ENCODE peak calls at places on chromosomes 1 and 21, in four cellular contexts. One of them, this sample, is unnamed.

GRCh38 chr1:25661043-25661807 is 44.6 kb downstream of the MAN1C1 start:
- DNase-seq in H54: no peak
- DNase-seq in GM12878: no peak
- DNase-seq in body of pancreas: no peak
- DNase-seq in this sample: no peak

GRCh38 chr1:74512516-74512915 is at the start of gene LRRC53:
- DNase-seq in H54: no peak
- DNase-seq in GM12878: no peak
- DNase-seq in body of pancreas: no peak
- DNase-seq in this sample: no peak

GRCh38 chr1:102615896-102616295 is 492.4 kb downstream of the COL11A1 start:
- DNase-seq in H54: no peak
- DNase-seq in GM12878: no peak
- DNase-seq in body of pancreas: no peak
- DNase-seq in this sample: no peak

GRCh38 chr1:215636258-215636965 is 69.3 kb downstream of the KCTD3 start:
- DNase-seq in H54: no peak
- DNase-seq in GM12878: no peak
- DNase-seq in body of pancreas: no peak
- DNase-seq in this sample: no peak

GRCh38 chr1:207861442-207862177 is 49.3 kb downstream of the CD34 start:
- DNase-seq in H54: no peak
- DNase-seq in GM12878: peak
- DNase-seq in body of pancreas: peak
- DNase-seq in this sample: no peak

GRCh38 chr1:150970818-150971582 is 3.6 kb downstream of the CERS2 start:
- DNase-seq in H54: no peak
- DNase-seq in GM12878: no peak
- DNase-seq in body of pancreas: peak
- DNase-seq in this sample: peak

GRCh38 chr1:154955039-154955717 is 721 bp downstream of the PBXIP1 start:
- DNase-seq in H54: no peak
- DNase-seq in GM12878: no peak
- DNase-seq in body of pancreas: peak
- DNase-seq in this sample: peak

GRCh38 chr21:43290529-43291346 is 121.9 kb downstream of the CRYAA start:
- DNase-seq in H54: no peak
- DNase-seq in GM12878: no peak
- DNase-seq in body of pancreas: no peak
- DNase-seq in this sample: no peak

GRCh38 chr1:173451981-173452380 is 25.2 kb upstream of the PRDX6 start:
- DNase-seq in H54: no peak
- DNase-seq in GM12878: no peak
- DNase-seq in body of pancreas: peak
- DNase-seq in this sample: no peak

GRCh38 chr1:204473415-204473965 is 21.1 kb downstream of the PIK3C2B start:
- DNase-seq in H54: no peak
- DNase-seq in GM12878: no peak
- DNase-seq in body of pancreas: no peak
- DNase-seq in this sample: no peak

GRCh38 chr21:34881421-34881820 is 167.7 kb downstream of the RUNX1 start:
- DNase-seq in H54: no peak
- DNase-seq in GM12878: no peak
- DNase-seq in body of pancreas: no peak
- DNase-seq in this sample: no peak

GRCh38 chr21:25564349-25564948 is 42.8 kb downstream of the MRPL39 start:
- DNase-seq in H54: no peak
- DNase-seq in GM12878: no peak
- DNase-seq in body of pancreas: no peak
- DNase-seq in this sample: no peak
- TF ChIP-seq POLR2A in H54: no peak
- TF ChIP-seq POLR2A in GM12878: peak
- TF ChIP-seq POLR2A in body of pancreas: no peak
- TF ChIP-seq POLR2A in this sample: no peak

DNA sequence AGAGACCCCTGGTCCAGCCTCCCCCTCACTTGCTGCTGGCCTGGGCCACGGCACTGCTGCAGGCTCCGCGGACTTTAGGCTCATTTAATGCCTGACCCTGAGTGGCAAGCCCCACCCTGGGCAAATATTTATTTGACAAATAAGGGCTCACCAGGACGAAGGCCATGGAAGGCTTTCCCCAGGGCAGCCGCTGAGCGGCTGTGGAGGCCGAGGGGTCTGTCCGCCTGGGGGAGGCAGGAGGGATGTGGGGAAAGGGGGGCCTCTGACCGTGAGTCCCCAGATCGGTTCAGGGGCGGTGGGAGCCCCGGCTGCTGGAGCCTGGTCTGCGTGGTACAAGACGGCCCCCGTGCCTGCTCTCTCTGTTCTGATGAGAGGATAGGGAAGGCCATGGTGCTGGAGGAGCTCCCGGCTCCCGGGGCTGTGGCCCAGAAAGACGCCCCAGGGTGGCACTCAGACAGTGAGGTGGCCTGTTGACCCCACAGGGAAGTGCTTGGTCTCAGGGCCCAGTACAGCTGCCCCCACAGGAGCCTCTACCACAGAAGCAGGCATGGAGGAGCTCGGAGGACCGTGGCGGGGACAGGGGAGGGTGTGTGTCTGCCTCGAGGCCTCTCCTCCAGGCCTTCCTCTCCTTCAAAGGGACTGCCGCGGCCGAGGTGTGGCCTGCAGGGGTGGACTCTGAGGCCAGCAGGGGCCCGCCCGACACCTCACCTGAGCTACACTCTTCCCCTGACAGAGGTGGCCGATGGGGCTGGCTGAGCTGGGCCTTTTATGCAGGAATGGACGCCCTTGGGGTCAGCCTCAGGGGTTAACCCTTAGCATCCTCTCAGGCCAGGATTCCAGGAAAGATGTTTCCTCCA is 9.1 kb upstream of the C1orf159 start:
- DNase-seq in H54: no peak
- DNase-seq in GM12878: no peak
- DNase-seq in body of pancreas: peak
- DNase-seq in this sample: no peak
- TF ChIP-seq POLR2A in H54: no peak
- TF ChIP-seq POLR2A in GM12878: no peak
- TF ChIP-seq POLR2A in body of pancreas: no peak
- TF ChIP-seq POLR2A in this sample: no peak

GRCh38 chr1:182889997-182890396 is 50.9 kb downstream of the DHX9 start:
- DNase-seq in H54: no peak
- DNase-seq in GM12878: no peak
- DNase-seq in body of pancreas: no peak
- DNase-seq in this sample: peak

GRCh38 chr1:182885591-182885990 is 46.4 kb downstream of the DHX9 start:
- DNase-seq in H54: no peak
- DNase-seq in GM12878: no peak
- DNase-seq in body of pancreas: no peak
- DNase-seq in this sample: no peak

GRCh38 chr1:182890927-182891610 is 51.9 kb downstream of the DHX9 start:
- DNase-seq in H54: no peak
- DNase-seq in GM12878: no peak
- DNase-seq in body of pancreas: peak
- DNase-seq in this sample: no peak

GRCh38 chr1:182886985-182887384 is 47.8 kb downstream of the DHX9 start:
- DNase-seq in H54: no peak
- DNase-seq in GM12878: no peak
- DNase-seq in body of pancreas: no peak
- DNase-seq in this sample: no peak

DNA sequence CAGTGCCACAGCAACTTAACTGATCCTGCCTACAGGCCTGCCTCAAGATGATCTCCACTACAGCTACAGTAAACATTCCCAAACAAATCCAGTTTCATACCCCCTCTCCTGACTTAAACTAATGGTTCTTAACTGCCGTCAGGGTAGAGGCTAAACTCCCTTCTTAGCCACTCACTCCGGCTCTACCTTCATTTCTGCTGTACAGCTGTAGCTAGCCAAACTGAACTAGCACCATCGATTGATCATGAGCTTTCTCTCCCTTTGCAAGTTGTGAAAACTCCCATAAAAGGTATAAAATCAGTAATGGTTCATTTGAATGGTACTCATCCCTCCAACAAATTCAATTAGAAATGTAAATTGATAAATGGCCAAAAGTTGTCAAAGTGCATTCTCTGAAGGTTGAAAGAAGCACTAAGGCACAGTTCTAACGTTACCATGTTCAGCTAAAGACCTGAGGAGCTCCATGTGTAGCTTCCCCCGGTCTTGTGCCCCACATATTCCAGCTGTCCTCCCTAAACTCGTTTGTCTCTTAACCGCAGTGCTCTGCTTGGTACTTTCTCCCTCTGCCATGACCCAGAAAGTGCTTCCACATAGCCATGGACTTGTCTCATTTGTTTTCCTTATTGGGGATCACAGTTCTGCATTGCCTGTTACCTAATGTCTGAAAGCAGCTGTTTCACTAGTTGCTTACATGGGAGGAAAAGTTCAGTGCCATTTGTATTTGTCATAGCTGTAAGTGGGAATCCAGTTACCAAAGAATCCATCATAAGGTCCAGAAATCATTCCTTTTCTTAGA is 49.8 kb downstream of the DHX9 start:
- DNase-seq in H54: no peak
- DNase-seq in GM12878: no peak
- DNase-seq in body of pancreas: no peak
- DNase-seq in this sample: no peak
- TF ChIP-seq POLR2A in H54: no peak
- TF ChIP-seq POLR2A in GM12878: peak
- TF ChIP-seq POLR2A in body of pancreas: no peak
- TF ChIP-seq POLR2A in this sample: no peak

DNA sequence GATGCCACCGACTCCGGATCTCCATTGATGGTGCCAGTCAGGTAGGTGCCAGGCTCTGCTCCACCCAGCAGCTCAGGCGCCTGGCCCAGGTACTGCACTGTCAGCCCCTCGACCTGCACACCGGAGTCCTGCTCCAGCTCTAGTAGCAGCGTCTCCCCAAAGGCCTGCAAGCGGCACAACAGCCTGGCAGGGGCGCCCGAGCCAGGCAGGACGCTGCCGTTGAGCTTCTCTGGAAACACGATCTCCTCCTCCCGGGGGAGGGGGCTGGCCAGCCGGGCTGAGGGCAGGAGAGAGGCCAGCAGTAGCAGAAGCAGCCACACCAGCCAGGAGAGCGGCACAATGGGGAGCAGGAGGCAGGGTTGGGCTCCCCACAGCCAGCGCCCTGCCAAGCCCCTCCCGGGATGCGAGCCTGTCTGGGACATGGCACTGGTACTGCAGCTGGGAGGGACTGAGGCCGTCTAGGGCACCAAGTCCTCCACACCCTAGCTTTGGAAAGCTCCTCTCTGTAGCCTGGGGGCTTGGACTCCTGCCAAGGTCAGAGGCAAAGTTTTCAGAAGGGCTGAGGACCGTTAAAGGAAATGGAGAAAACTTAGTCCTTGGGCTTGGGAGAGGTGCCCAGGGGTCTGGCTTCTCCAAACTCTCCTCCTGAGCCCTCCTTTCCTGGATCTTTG is 513 bp downstream of the ADAMTS4 start:
- DNase-seq in H54: no peak
- DNase-seq in GM12878: no peak
- DNase-seq in body of pancreas: no peak
- DNase-seq in this sample: peak
- TF ChIP-seq POLR2A in H54: no peak
- TF ChIP-seq POLR2A in GM12878: no peak
- TF ChIP-seq POLR2A in body of pancreas: no peak
- TF ChIP-seq POLR2A in this sample: no peak

GRCh38 chr1:175002910-175003517 is 3.3 kb downstream of the CACYBP start:
- DNase-seq in H54: no peak
- DNase-seq in GM12878: no peak
- DNase-seq in body of pancreas: no peak
- DNase-seq in this sample: no peak

GRCh38 chr1:174999216-174999925 is 376 bp upstream of the CACYBP start:
- DNase-seq in H54: peak
- DNase-seq in GM12878: peak
- DNase-seq in body of pancreas: peak
- DNase-seq in this sample: peak

GRCh38 chr1:174998569-174999215 is 1.1 kb upstream of the CACYBP start:
- DNase-seq in H54: no peak
- DNase-seq in GM12878: peak
- DNase-seq in body of pancreas: peak
- DNase-seq in this sample: peak

GRCh38 chr1:175000697-175001187 is 995 bp downstream of the CACYBP start:
- DNase-seq in H54: no peak
- DNase-seq in GM12878: no peak
- DNase-seq in body of pancreas: no peak
- DNase-seq in this sample: peak

DNA sequence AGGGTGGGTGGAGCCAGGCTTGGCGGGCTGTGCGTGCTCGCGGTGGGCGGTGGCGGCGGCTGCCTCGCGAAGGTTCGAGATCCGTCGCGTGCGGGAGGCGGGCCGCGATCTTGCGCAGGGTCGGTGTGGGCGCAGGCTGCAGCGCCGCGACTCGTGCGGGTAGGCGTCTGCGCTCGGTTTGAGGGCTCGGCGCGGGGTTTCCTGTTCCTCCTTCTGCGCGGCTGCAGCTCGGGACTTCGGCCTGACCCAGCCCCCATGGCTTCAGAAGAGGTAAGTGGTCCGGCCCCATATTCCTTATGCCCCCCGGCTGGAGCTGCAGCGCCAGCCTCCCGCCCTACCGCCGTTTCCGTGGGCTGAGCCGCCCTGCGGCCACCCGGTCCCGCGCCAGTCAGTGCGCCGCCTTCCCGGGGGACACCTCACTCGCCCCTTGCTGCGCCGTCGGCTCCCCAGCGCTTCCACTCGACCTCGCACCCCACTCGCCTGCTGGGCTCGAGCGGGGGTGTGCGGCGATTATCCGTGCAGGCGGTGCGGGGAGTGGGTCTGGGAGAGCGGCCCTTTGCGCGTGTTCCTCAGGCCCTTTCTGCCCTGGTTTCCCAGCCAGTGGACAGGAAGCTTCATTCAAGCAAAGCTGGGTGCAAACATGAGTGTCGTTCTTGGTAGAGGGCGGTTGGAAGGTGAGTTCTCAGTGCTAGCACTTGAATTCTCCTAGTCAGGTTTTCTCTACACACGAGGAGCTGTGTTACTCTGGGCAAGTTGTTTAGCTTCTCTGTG is at the start of gene CACYBP:
- DNase-seq in H54: peak
- DNase-seq in GM12878: no peak
- DNase-seq in body of pancreas: peak
- DNase-seq in this sample: no peak
- TF ChIP-seq POLR2A in H54: peak
- TF ChIP-seq POLR2A in GM12878: peak
- TF ChIP-seq POLR2A in body of pancreas: no peak
- TF ChIP-seq POLR2A in this sample: no peak

GRCh38 chr1:226787638-226788037 is 48.6 kb upstream of the ITPKB start:
- DNase-seq in H54: no peak
- DNase-seq in GM12878: no peak
- DNase-seq in body of pancreas: no peak
- DNase-seq in this sample: no peak

GRCh38 chr1:226784081-226785049 is 45.3 kb upstream of the ITPKB start:
- DNase-seq in H54: no peak
- DNase-seq in GM12878: no peak
- DNase-seq in body of pancreas: no peak
- DNase-seq in this sample: no peak

GRCh38 chr1:226785805-226786204 is 46.7 kb upstream of the ITPKB start:
- DNase-seq in H54: no peak
- DNase-seq in GM12878: no peak
- DNase-seq in body of pancreas: no peak
- DNase-seq in this sample: no peak

GRCh38 chr1:226787071-226787470 is 48.0 kb upstream of the ITPKB start:
- DNase-seq in H54: no peak
- DNase-seq in GM12878: no peak
- DNase-seq in body of pancreas: no peak
- DNase-seq in this sample: no peak

GRCh38 chr1:226786550-226786949 is 47.5 kb upstream of the ITPKB start:
- DNase-seq in H54: no peak
- DNase-seq in GM12878: peak
- DNase-seq in body of pancreas: no peak
- DNase-seq in this sample: no peak
- TF ChIP-seq POLR2A in H54: no peak
- TF ChIP-seq POLR2A in GM12878: no peak
- TF ChIP-seq POLR2A in body of pancreas: no peak
- TF ChIP-seq POLR2A in this sample: no peak

GRCh38 chr1:55039342-55040082 is at the start of gene PCSK9:
- DNase-seq in H54: no peak
- DNase-seq in GM12878: no peak
- DNase-seq in body of pancreas: peak
- DNase-seq in this sample: peak
- TF ChIP-seq POLR2A in H54: no peak
- TF ChIP-seq POLR2A in GM12878: no peak
- TF ChIP-seq POLR2A in body of pancreas: peak
- TF ChIP-seq POLR2A in this sample: peak